ENCODE peak calls at places on chromosomes 5 and 9, in six cellular contexts. N is stimulated activated naive B cell treated with anti-CD40 and anti-IgM and Interleukin-4, amounts not matched to agents 10 μg/mL and 1 μg/mL and 100 μg/mL, for 72 hours; O is breast epithelium; E is HepG2; D is SJSA1; R is NCI-H1092 treated with DMSO at 0.1 percent for 48 hours. W is an unnamed sample.

GRCh38 chr9:99349870-99350269 is 127.8 kb downstream of the SEC61B start:
- DNase-seq in N (no peak), E (no peak), D (no peak), R (no peak), O (no peak), W (no peak)

GRCh38 chr5:16774806-16775205 is 158.0 kb upstream of the RETREG1 start:
- DNase-seq in O (no peak), E (peak; percentile 59), D (peak; percentile 79), N (no peak), R (peak; percentile 8), W (no peak)

GRCh38 chr5:72283358-72283757 is 36.7 kb downstream of the MRPS27 start:
- DNase-seq in N (no peak), E (no peak), O (no peak), D (no peak), R (no peak), W (no peak)

GRCh38 chr9:101027246-101027645 is 1.3 kb upstream of the PLPPR1 start:
- DNase-seq in E (no peak), N (no peak), D (no peak), O (no peak), R (peak; percentile 22), W (no peak)

GRCh38 chr5:141524604-141525597 is 36.0 kb downstream of the PCDHGC5 start:
- DNase-seq in E (peak; percentile 85), R (peak; percentile 83), O (peak; percentile 85), N (peak; percentile 51), D (peak; percentile 96), W (peak; percentile 75)

GRCh38 chr9:108297025-108297424 is 558.8 kb downstream of the ACTL7B start:
- DNase-seq in D (no peak), N (no peak), R (no peak), E (no peak), O (peak; percentile 43), W (no peak)

GRCh38 chr5:178546675-178547033 is 43.5 kb downstream of the COL23A1 start:
- DNase-seq in E (no peak), O (no peak), D (no peak), N (no peak), R (no peak), W (no peak)

GRCh38 chr9:79579624-79580023 is 7.9 kb downstream of the TLE4 start:
- DNase-seq in D (no peak), O (no peak), E (no peak), R (no peak), N (no peak), W (no peak)

GRCh38 chr5:108437425-108437824 is 55.5 kb upstream of the FBXL17 start:
- DNase-seq in N (no peak), D (no peak), O (no peak), E (no peak), R (no peak), W (no peak)

GRCh38 chr5:37187465-37187977 is 61.7 kb downstream of the CPLANE1 start:
- DNase-seq in O (no peak), N (no peak), E (no peak), R (no peak), D (no peak), W (no peak)

GRCh38 chr5:117357886-117358285 is 783.3 kb upstream of the SEMA6A start:
- DNase-seq in O (peak; percentile 26), R (no peak), N (no peak), E (no peak), D (no peak), W (no peak)

GRCh38 chr9:119477197-119477596 is 108.0 kb upstream of the BRINP1 start:
- DNase-seq in R (no peak), N (no peak), D (no peak), O (no peak), E (no peak), W (no peak)

GRCh38 chr9:109986423-109987055 is 206.5 kb downstream of the PALM2AKAP2 start:
- DNase-seq in N (no peak), R (no peak), E (no peak), O (no peak), D (peak; percentile 86), W (no peak)

GRCh38 chr5:15365040-15365439 is 134.9 kb upstream of the FBXL7 start:
- DNase-seq in D (no peak), E (no peak), N (no peak), O (no peak), R (no peak), W (no peak)

GRCh38 chr9:34151398-34151797 is 24.9 kb upstream of the DCAF12 start:
- DNase-seq in R (no peak), N (no peak), O (no peak), E (no peak), D (no peak), W (no peak)

GRCh38 chr9:124661184-124661755 is 109.8 kb downstream of the NR6A1 start:
- DNase-seq in E (no peak), N (no peak), R (peak; percentile 58), D (no peak), O (no peak), W (no peak)

GRCh38 chr5:141757402-141757801 is 75.4 kb upstream of the ARAP3 start:
- DNase-seq in E (no peak), N (no peak), D (no peak), R (peak; percentile 10), O (no peak), W (no peak)

GRCh38 chr9:121463026-121463827 is 36.4 kb downstream of the GGTA1 start:
- DNase-seq in N (no peak), O (no peak), R (peak; percentile 15), D (no peak), E (peak; percentile 4), W (peak; percentile 52)

GRCh38 chr5:131209506-131210191 is 38.9 kb downstream of the LYRM7 start:
- DNase-seq in E (no peak), R (peak; percentile 87), N (peak; percentile 85), O (no peak), D (no peak), W (peak; percentile 75)